ENCODE peak calls at places on chromosomes 3 and 15, in six cellular contexts. A is endothelial cell; B is GM13977; H is activated CD8-positive, alpha-beta memory T cell treated with anti-CD3 and anti-CD28 coated beads, Interleukin-2, amount 50 U/mL, for 4 hours; S is CD8-positive, alpha-beta T cell; R is stimulated activated CD4-positive, alpha-beta T cell treated with anti-CD3 and anti-CD28 coated beads, Interleukin-12 subunit alpha, Interleukin-12 subunit beta, amount 100 ng/mL, for 4 hours. P is an unnamed sample.

GRCh38 chr3:58626841-58627579 is 39.6 kb downstream of the FAM3D start:
- DNase-seq in A (no peak), R (no peak), S (no peak), B (no peak), H (no peak), P (no peak)

GRCh38 chr3:8482960-8483665 is 18.5 kb upstream of the LMCD1 start:
- DNase-seq in R (no peak), H (no peak), S (no peak), A (no peak), B (no peak), P (peak)

GRCh38 chr15:56366211-56366610 is 985 bp downstream of the TEX9 start:
- DNase-seq in A (no peak), R (no peak), H (no peak), S (no peak), B (no peak), P (no peak)

GRCh38 chr3:129399895-129400357 is 28.5 kb downstream of the EFCAB12 start:
- DNase-seq in H (no peak), S (no peak), R (no peak), B (no peak), A (no peak), P (peak)

GRCh38 chr3:29185706-29186105 is 95.2 kb upstream of the RBMS3 start:
- DNase-seq in S (no peak), B (no peak), H (no peak), A (no peak), R (no peak), P (no peak)

GRCh38 chr15:57089815-57090214 is 171.4 kb downstream of the TCF12 start:
- DNase-seq in R (no peak), H (no peak), B (no peak), S (no peak), A (no peak), P (no peak)

GRCh38 chr3:15932348-15933300 is 134.8 kb upstream of the ANKRD28 start:
- DNase-seq in H (no peak), S (no peak), A (no peak), R (no peak), B (no peak), P (no peak)

GRCh38 chr15:73927003-73927475 is 777 bp downstream of the LOXL1 start:
- DNase-seq in S (peak), H (peak), A (peak), R (peak), B (peak), P (no peak)

GRCh38 chr3:76138921-76139320 is 353.6 kb upstream of the ZNF717 start:
- DNase-seq in S (no peak), A (no peak), H (no peak), R (no peak), B (no peak), P (peak)

GRCh38 chr15:83203543-83203942 is 4.1 kb downstream of the HDGFL3 start:
- DNase-seq in H (no peak), R (no peak), A (no peak), S (no peak), B (no peak), P (no peak)

GRCh38 chr3:36993326-36994283 is at the start of gene MLH1:
- DNase-seq in H (peak), S (peak), A (peak), R (peak), B (peak), P (peak)

GRCh38 chr3:46710229-46710628 is 7.4 kb downstream of the PRSS50 start:
- DNase-seq in H (no peak), R (no peak), B (no peak), S (no peak), A (no peak), P (no peak)

GRCh38 chr3:190718691-190719090 is 143.8 kb downstream of the GMNC start:
- DNase-seq in B (no peak), A (no peak), S (no peak), R (no peak), H (no peak), P (peak)

GRCh38 chr15:78872155-78872971 is at the start of gene MORF4L1:
- DNase-seq in R (peak), B (peak), H (peak), S (peak), A (peak), P (peak)

GRCh38 chr3:115960799-115961198 is 337.5 kb downstream of the GAP43 start:
- DNase-seq in B (peak), A (no peak), H (no peak), R (no peak), S (no peak), P (peak)

GRCh38 chr3:49500408-49501257 is 30.6 kb downstream of the DAG1 start:
- DNase-seq in R (no peak), S (no peak), B (no peak), A (no peak), H (no peak), P (peak)

GRCh38 chr3:172856766-172857742 is 106.5 kb downstream of the ECT2 start:
- DNase-seq in H (no peak), B (no peak), A (no peak), S (no peak), R (no peak), P (peak)

P was measured in fibroblast of pulmonary artery.